ENCODE peak calls at places on chromosomes 6 and 20, in seven cellular contexts. D is HCEC 1CT; R is NCI-H748 treated with DMSO at 0.1 percent for 48 hours; J is SHP77; K is non-pigmented ciliary epithelial cell; V is stimulated activated CD8-positive, alpha-beta memory T cell treated with anti-CD3 and anti-CD28 coated beads, Interleukin-15, amount 100 ng/mL, for 24 hours; I is AML-193. S is an unnamed sample.

GRCh38 chr20:51526754-51527153 is 15.8 kb downstream of the NFATC2 start:
- DNase-seq in D (no peak), R (no peak), J (no peak), K (no peak), V (no peak), I (no peak), S (no peak)

GRCh38 chr20:53751394-53752368 is 158.0 kb upstream of the ZNF217 start:
- DNase-seq in D (no peak), R (no peak), J (no peak), K (no peak), V (no peak), I (peak), S (no peak)

GRCh38 chr6:20564269-20564668 is 30.0 kb downstream of the CDKAL1 start:
- DNase-seq in D (peak), R (peak), J (no peak), K (no peak), V (no peak), I (peak), S (no peak)

GRCh38 chr6:29958046-29958445 is 15.7 kb downstream of the HLA-A start:
- DNase-seq in D (no peak), R (no peak), J (no peak), K (no peak), V (no peak), I (no peak), S (no peak)

GRCh38 chr6:85418059-85418458 is 31.8 kb upstream of the NT5E start:
- DNase-seq in D (peak), R (no peak), J (no peak), K (peak), V (no peak), I (no peak), S (no peak)

GRCh38 chr6:56708810-56709597 is 66.3 kb upstream of the DST start:
- DNase-seq in D (peak), R (peak), J (peak), K (no peak), V (no peak), I (peak), S (peak)

GRCh38 chr20:24917797-24918578 is 31.1 kb upstream of the CST7 start:
- DNase-seq in D (peak), R (peak), J (peak), K (peak), V (peak), I (peak), S (peak)

GRCh38 chr6:157238346-157238745 is 85.0 kb downstream of the TMEM242 start:
- DNase-seq in D (no peak), R (no peak), J (no peak), K (no peak), V (no peak), I (no peak), S (no peak)

GRCh38 chr6:46263709-46264091 is 92.9 kb upstream of the ENPP5 start:
- DNase-seq in D (peak), R (no peak), J (no peak), K (peak), V (no peak), I (no peak), S (no peak)

S was measured in NCI-H510A.